ENCODE peak calls at places on chromosomes 13 and 19, in five cellular contexts. E, D, W, L and A are unnamed samples.

GRCh38 chr13:72952529-72953141 is 106.2 kb upstream of the KLF5 start:
- DNase-seq in E (peak; percentile 25), D (no peak), W (no peak), L (no peak), A (no peak)

GRCh38 chr13:111380431-111380830 is 60.0 kb downstream of the TEX29 start:
- DNase-seq in E (no peak), D (no peak), W (no peak), L (no peak), A (no peak)

GRCh38 chr13:78317030-78317429 is 286.3 kb downstream of the POU4F1 start:
- DNase-seq in E (no peak), D (no peak), W (no peak), L (no peak), A (peak; percentile 7)

GRCh38 chr13:75372517-75372916 is 109.5 kb downstream of the TBC1D4 start:
- DNase-seq in E (peak; percentile 41), D (peak; percentile 38), W (no peak), L (peak; percentile 55), A (peak; percentile 51)

GRCh38 chr13:102977471-102977870 is 88.7 kb downstream of the SLC10A2 start:
- DNase-seq in E (no peak), D (no peak), W (no peak), L (no peak), A (no peak)

GRCh38 chr19:41843371-41843770 is 1.1 kb downstream of the LYPD4 start:
- DNase-seq in E (no peak), D (peak; percentile 86), W (no peak), L (no peak), A (no peak)

GRCh38 chr19:42122691-42123607 is 9.3 kb downstream of the POU2F2 start:
- DNase-seq in E (no peak), D (no peak), W (peak; percentile 68), L (no peak), A (no peak)

GRCh38 chr13:107994137-107994536 is 221.2 kb downstream of the LIG4 start:
- DNase-seq in E (no peak), D (peak; percentile 54), W (no peak), L (no peak), A (no peak)

GRCh38 chr13:100694722-100695644 is 20.4 kb upstream of the TMTC4 start:
- DNase-seq in E (peak; percentile 33), D (peak; percentile 72), W (no peak), L (peak; percentile 44), A (peak; percentile 31)

GRCh38 chr19:19900124-19900523 is 622 bp upstream of the ZNF93 start:
- DNase-seq in E (no peak), D (peak; percentile 64), W (no peak), L (no peak), A (peak; percentile 87)

GRCh38 chr13:49443327-49443688 is 556 bp downstream of the CAB39L start:
- DNase-seq in E (peak; percentile 14), D (peak; percentile 19), W (no peak), L (peak; percentile 54), A (peak; percentile 61)

GRCh38 chr19:489418-490196 is 6.7 kb upstream of the MADCAM1 start:
- DNase-seq in E (no peak), D (no peak), W (no peak), L (peak; percentile 28), A (no peak)

GRCh38 chr13:42681394-42681793 is 100.0 kb upstream of the FAM216B start:
- DNase-seq in E (no peak), D (no peak), W (no peak), L (no peak), A (no peak)

GRCh38 chr13:74755065-74755464 is 620.9 kb upstream of the KLF12 start:
- DNase-seq in E (no peak), D (no peak), W (no peak), L (no peak), A (no peak)

GRCh38 chr19:55528030-55528801 is 8.7 kb downstream of the SBK2 start:
- DNase-seq in E (peak; percentile 64), D (no peak), W (no peak), L (no peak), A (no peak)

GRCh38 chr13:48492123-48493075 is 40.5 kb downstream of the RCBTB2 start:
- DNase-seq in E (no peak), D (peak; percentile 53), W (peak; percentile 98), L (peak; percentile 87), A (peak; percentile 93)

GRCh38 chr13:106958690-106959089 is 390.8 kb upstream of the ARGLU1 start:
- DNase-seq in E (no peak), D (no peak), W (no peak), L (no peak), A (no peak)

GRCh38 chr19:38434549-38435051 is 1.1 kb downstream of the RYR1 start:
- DNase-seq in E (no peak), D (peak; percentile 81), W (no peak), L (no peak), A (no peak)

GRCh38 chr19:29503785-29504184 is 22.0 kb upstream of the VSTM2B start:
- DNase-seq in E (no peak), D (no peak), W (no peak), L (no peak), A (no peak)

GRCh38 chr13:38564751-38565150 is 122.1 kb upstream of the FREM2 start:
- DNase-seq in E (no peak), D (no peak), W (no peak), L (no peak), A (no peak)

GRCh38 chr13:49938274-49938673 is 2.1 kb upstream of the SPRYD7 start:
- DNase-seq in E (no peak), D (no peak), W (no peak), L (no peak), A (peak; percentile 59)

GRCh38 chr13:110371550-110372465 is 64.7 kb downstream of the COL4A2 start:
- DNase-seq in E (peak; percentile 41), D (no peak), W (peak; percentile 40), L (peak; percentile 81), A (no peak)

GRCh38 chr13:59534806-59535205 is 628.9 kb downstream of the DIAPH3 start:
- DNase-seq in E (no peak), D (no peak), W (no peak), L (peak; percentile 57), A (no peak)

GRCh38 chr19:31378404-31378803 is 29.2 kb upstream of the TSHZ3 start:
- DNase-seq in E (peak; percentile 18), D (peak; percentile 6), W (no peak), L (no peak), A (no peak)

GRCh38 chr19:29687244-29687896 is 22.1 kb downstream of the PLEKHF1 start:
- DNase-seq in E (peak; percentile 52), D (peak; percentile 72), W (no peak), L (no peak), A (peak; percentile 61)

GRCh38 chr19:3469638-3470499 is 10.5 kb downstream of the SMIM24 start:
- DNase-seq in E (no peak), D (no peak), W (no peak), L (no peak), A (no peak)
- TF ChIP-seq CTCF in E (peak; percentile 13), D (no peak), W (no peak), L (peak; percentile 5), A (no peak)

DNA sequence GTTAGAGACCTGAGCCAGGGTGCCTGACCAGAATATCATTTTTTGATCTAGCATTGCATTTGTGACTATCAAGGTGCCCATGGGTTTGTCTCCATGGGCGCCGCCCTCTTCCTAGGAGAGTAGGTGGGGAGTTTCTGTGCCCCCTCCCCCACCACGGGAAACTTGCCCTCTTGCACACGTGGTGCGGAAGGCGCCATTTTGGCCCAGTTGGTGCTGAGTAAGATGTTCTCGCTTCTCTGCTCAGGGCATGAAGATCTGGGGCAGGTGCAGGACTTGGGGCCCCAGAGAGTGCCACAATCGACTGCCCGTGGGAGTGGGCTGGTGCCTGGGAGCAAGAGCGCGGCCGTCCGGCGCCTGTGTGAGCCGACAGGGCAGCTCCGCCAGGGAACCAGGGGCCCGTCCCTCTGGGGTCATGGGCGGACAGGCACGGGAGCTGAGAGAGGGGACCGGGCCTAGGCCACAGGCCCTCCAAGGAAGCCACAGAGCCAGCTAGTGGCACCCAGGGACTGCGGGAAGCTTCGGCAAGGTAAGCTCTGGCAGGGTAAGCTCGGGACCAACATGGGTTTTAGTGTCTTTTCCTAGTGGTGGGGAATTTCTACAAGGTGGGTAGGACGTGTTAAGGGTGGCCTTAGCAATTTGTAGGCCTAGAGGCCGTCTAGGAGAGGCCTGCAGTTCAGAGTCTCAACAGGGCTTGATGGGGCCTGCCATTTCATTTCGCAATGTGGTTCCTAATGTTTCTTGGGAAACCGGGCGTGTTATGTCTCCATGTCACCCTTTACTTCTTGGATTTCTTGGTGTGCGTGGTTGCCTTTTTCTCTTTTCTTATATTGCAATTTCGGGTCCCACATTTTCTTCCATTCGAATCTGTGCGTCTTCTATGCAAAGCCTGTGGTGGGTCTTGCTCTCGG is 14.5 kb downstream of the SACS start:
- DNase-seq in E (no peak), D (no peak), W (no peak), L (no peak), A (no peak)
- TF ChIP-seq MYC in E (no peak), D (no peak), W (no peak), L (no peak), A (no peak)

GRCh38 chr19:18396471-18397241 is 766 bp downstream of the LRRC25 start:
- DNase-seq in E (no peak), D (no peak), W (no peak), L (no peak), A (no peak)
- TF ChIP-seq MAX in E (no peak), D (no peak), W (no peak), L (no peak), A (no peak)

GRCh38 chr19:15280915-15281683 is 48.9 kb upstream of the EPHX3 start:
- DNase-seq in E (peak; percentile 30), D (peak; percentile 66), W (no peak), L (peak; percentile 53), A (no peak)
- TF ChIP-seq CTCF in E (no peak), D (peak; percentile 48), W (no peak), L (no peak), A (no peak)

GRCh38 chr13:92172191-92172590 is 773.8 kb downstream of the GPC5 start:
- DNase-seq in E (no peak), D (no peak), W (no peak), L (no peak), A (no peak)

GRCh38 chr13:92175330-92175729 is 776.9 kb downstream of the GPC5 start:
- DNase-seq in E (peak; percentile 33), D (peak; percentile 9), W (no peak), L (no peak), A (peak; percentile 59)

DNA sequence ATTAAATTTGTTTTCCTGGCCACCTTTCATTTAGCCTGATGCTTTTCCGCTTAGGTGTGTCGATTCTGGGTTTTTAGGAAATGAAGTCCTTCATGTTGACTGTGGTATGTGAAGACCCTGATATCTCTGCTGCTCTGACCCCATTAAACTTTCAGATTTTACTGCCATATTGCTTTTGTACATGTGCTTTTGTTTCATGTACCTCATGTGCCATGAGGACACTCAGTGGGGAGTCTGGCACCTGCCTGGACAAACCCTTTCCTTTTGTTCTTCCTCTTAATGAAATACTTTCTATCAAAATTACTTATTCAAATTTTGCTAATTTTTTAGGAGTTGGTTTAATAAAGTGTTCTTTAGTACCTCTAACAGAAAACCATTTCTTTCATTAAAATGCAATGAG is 774.8 kb downstream of the GPC5 start:
- DNase-seq in E (no peak), D (no peak), W (no peak), L (no peak), A (no peak)
- TF ChIP-seq MYC in E (no peak), D (no peak), W (no peak), L (no peak), A (no peak)